ENCODE peak calls at places on chromosomes 3 and 15, in seven cellular contexts. X is foreskin fibroblast, F is psoas muscle, I is hepatocyte, S is astrocyte of the spinal cord, Y is fibroblast of lung, O is fibroblast of pulmonary artery. C is an unnamed sample.

GRCh38 chr3:133996996-133997395 is 32.7 kb downstream of the SLCO2A1 start:
- DNase-seq in O (no peak), I (no peak), Y (no peak), F (no peak), S (no peak), X (no peak), C (no peak)

GRCh38 chr3:9934235-9934621 is 594 bp downstream of the CRELD1 start:
- DNase-seq in F (no peak), I (peak; percentile 39), Y (no peak), O (no peak), X (no peak), S (no peak), C (no peak)

GRCh38 chr3:184806567-184807271 is 5.2 kb upstream of the VPS8 start:
- DNase-seq in X (no peak), I (peak; percentile 24), F (no peak), O (no peak), Y (no peak), S (no peak), C (no peak)

GRCh38 chr3:46695177-46695961 is 1.9 kb upstream of the ALS2CL start:
- DNase-seq in S (no peak), O (peak; percentile 82), Y (no peak), F (peak; percentile 60), X (no peak), I (peak; percentile 31), C (peak; percentile 93)

GRCh38 chr3:159635047-159635641 is 353.5 kb upstream of the IL12A start:
- DNase-seq in O (peak; percentile 35), Y (peak; percentile 32), F (no peak), S (peak; percentile 54), I (peak; percentile 28), X (peak; percentile 72), C (no peak)

GRCh38 chr3:13254028-13254951 is 165.8 kb downstream of the NUP210 start:
- DNase-seq in S (no peak), I (no peak), O (no peak), X (no peak), Y (no peak), F (no peak), C (no peak)

GRCh38 chr3:66270726-66271125 is 49.9 kb downstream of the SLC25A26 start:
- DNase-seq in I (no peak), S (no peak), Y (peak; percentile 85), X (no peak), O (no peak), F (no peak), C (no peak)

GRCh38 chr15:60358935-60359672 is 38.7 kb downstream of the ANXA2 start:
- DNase-seq in I (no peak), F (no peak), O (peak; percentile 73), X (peak; percentile 61), Y (peak; percentile 76), S (peak; percentile 88), C (no peak)

GRCh38 chr3:82196645-82197044 is 435.2 kb upstream of the GBE1 start:
- DNase-seq in S (no peak), F (no peak), I (no peak), O (no peak), Y (no peak), X (no peak), C (no peak)

GRCh38 chr3:29185706-29186105 is 95.2 kb upstream of the RBMS3 start:
- DNase-seq in Y (no peak), X (peak; percentile 14), F (no peak), I (no peak), S (no peak), O (no peak), C (no peak)

DNA sequence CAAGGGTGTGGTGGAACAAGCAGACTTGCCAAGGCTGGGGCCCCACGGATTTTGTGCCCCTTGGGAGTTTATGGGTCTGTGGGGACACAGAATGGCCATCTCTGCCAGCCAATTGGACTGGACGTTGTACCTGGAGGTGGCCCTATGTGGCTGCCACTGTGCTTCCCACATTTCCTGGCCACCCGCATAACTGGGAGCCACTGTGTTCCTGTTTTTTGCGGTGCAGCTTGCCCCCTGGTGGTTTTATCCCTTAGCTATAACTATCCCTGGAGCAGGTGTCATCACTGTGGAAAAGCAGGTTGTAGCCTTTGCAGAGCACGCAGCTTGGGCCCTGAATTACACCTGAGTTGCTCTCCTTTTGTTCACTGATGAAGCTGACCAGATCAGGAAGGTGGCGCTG is 306.3 kb downstream of the ZPLD1 start:
- DNase-seq in O (no peak), Y (no peak), X (no peak), S (no peak), I (no peak), F (no peak), C (no peak)
- TF ChIP-seq CTCF in O (no peak), Y (no peak), X (no peak), S (no peak), I (peak; percentile 10), F (no peak), C (no peak)

GRCh38 chr3:129078510-129078909 is 17.9 kb downstream of the GP9 start:
- DNase-seq in O (no peak), F (no peak), S (no peak), X (no peak), Y (no peak), I (no peak), C (no peak)
- TF ChIP-seq CTCF in O (no peak), F (no peak), S (no peak), X (no peak), Y (no peak), I (no peak), C (no peak)

GRCh38 chr15:98177950-98178848 is 217.7 kb downstream of the ARRDC4 start:
- DNase-seq in X (peak; percentile 80), I (peak; percentile 87), S (peak; percentile 38), F (no peak), Y (peak; percentile 71), O (peak; percentile 45), C (no peak)
- TF ChIP-seq CTCF in X (peak; percentile 92), I (peak; percentile 88), S (peak; percentile 64), F (peak; percentile 55), Y (peak; percentile 86), O (peak; percentile 45), C (peak; percentile 66)

DNA sequence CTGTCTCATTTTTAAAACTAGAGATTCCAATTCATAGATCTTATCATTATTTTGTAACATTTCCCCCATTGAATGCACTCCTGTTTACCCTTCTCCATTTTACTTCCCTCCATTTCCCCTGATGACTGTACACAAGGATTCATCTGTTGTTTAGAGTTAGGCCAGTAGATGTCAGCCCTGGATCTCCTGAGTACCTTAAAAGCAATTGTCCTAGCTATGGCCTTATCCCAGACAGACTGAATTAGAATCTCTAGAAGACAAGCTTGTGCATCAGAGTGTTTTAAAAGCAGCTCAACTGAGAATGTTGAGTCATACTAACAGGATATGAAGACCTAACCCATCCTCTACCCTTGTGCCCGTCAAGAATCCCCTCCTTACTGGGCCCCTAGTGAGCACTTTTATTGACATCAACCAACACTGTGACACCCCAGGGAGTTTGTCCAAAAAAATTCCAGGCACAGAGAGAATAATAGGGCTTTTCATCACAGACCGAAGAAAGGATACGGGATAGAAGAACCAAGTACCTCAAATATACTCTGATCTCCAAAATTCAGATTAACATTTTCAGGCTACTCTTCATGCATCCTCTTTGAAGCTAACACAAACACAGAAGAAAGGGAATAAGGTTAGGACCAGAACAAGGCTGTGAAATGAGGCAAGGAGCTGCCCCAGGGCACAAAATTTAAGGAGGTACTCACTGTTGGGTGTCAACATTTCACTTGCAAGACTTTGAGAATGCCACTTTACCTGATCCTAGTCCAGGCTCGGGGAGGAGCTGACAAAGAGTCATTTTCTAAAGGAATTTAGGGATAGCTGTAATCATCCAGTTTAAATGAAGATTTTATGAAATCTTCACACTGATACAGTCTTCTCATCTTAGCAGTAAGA is 17.1 kb downstream of the ZBED2 start:
- DNase-seq in I (peak; percentile 74), F (no peak), Y (peak; percentile 67), O (peak; percentile 89), X (peak; percentile 82), S (peak; percentile 86), C (no peak)
- TF ChIP-seq CTCF in I (peak; percentile 63), F (no peak), Y (peak; percentile 56), O (peak; percentile 79), X (peak; percentile 66), S (peak; percentile 67), C (no peak)

GRCh38 chr3:39748002-39748401 is 61.4 kb upstream of the MYRIP start:
- DNase-seq in I (no peak), F (no peak), O (no peak), S (no peak), Y (no peak), X (peak; percentile 12), C (no peak)
- TF ChIP-seq CTCF in I (no peak), F (no peak), O (no peak), S (no peak), Y (no peak), X (no peak), C (no peak)

DNA sequence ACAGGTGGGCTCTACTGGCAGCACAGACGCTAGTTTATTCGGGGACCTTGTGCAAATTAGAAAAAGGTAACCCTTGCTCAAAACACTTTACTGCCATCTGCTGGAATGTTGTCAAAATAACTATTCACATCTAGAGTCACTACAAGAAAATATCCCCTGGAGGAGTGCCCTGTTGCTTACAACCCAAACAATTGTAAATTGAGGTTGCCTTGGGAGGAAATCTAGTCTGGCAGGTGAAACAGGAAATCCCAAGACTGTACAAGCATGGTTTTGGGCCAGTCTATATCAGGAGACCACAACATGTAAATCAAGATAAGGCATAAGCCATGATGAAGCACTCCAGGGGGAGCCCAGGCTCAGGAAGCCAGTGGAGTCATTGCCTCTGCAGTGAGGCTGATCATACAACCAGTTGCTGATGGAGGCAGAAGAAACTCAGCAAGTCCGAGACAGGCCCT is 136.8 kb upstream of the ACP3 start:
- DNase-seq in F (no peak), O (peak; percentile 79), S (peak; percentile 76), I (peak; percentile 75), Y (peak; percentile 76), X (peak; percentile 81), C (no peak)
- TF ChIP-seq CTCF in F (peak; percentile 28), O (peak; percentile 58), S (peak; percentile 53), I (peak; percentile 57), Y (peak; percentile 58), X (peak; percentile 36), C (peak; percentile 63)

DNA sequence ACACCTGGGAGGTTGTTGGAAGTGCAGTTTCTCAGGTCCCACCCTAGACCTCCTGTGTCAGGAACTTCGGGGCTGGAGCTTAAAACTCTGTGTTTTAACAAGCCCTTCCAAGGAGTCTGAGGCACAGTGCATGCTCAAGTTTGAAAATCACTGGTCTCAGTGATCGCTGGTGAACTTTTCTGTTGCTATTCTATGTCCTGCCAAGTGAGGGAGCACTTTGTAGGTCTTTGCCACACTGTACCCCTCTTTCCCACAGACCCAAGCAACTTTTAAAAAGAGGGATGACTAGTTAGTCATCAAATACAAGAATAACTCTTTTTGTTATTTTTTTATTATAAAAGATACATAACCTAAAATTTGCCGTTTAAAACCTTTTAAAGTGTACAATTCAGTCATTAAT is 133.7 kb downstream of the AGBL1 start:
- DNase-seq in O (no peak), I (no peak), Y (no peak), X (no peak), F (no peak), S (no peak), C (no peak)
- TF ChIP-seq CTCF in O (no peak), I (peak; percentile 11), Y (no peak), X (no peak), F (no peak), S (no peak), C (no peak)

C was measured in CD14-positive monocyte.